ENCODE peak calls at places on chromosomes 11 and 22, in six cellular contexts. S is A549, M is fibroblast of mammary gland, O is omental fat pad, H is H9, P is lower leg skin. W is an unnamed sample.

GRCh38 chr22:23183107-23183698 is 2.9 kb downstream of the BCR start:
- DNase-seq in S (no peak), M (peak; percentile 45), O (no peak), H (peak; percentile 79), P (no peak), W (no peak)

GRCh38 chr22:46738961-46739870 is 1.2 kb upstream of the CERK start:
- DNase-seq in S (peak; percentile 88), M (peak; percentile 56), O (no peak), H (peak; percentile 64), P (peak; percentile 58), W (peak; percentile 16)

GRCh38 chr11:108588287-108588686 is 5.3 kb downstream of the EXPH5 start:
- DNase-seq in S (no peak), M (no peak), O (no peak), H (no peak), P (no peak), W (no peak)

GRCh38 chr22:21762712-21763581 is 27.4 kb upstream of the YPEL1 start:
- DNase-seq in S (no peak), M (no peak), O (no peak), H (no peak), P (no peak), W (no peak)

GRCh38 chr11:16749666-16750065 is 11.2 kb downstream of the C11orf58 start:
- DNase-seq in S (no peak), M (no peak), O (no peak), H (no peak), P (no peak), W (no peak)

GRCh38 chr11:130599073-130599654 is 150.7 kb downstream of the ADAMTS15 start:
- DNase-seq in S (no peak), M (peak; percentile 61), O (peak; percentile 74), H (no peak), P (no peak), W (no peak)

GRCh38 chr11:103529217-103529684 is 420.0 kb downstream of the DYNC2H1 start:
- DNase-seq in S (peak; percentile 8), M (peak; percentile 97), O (no peak), H (no peak), P (no peak), W (no peak)

GRCh38 chr22:37060801-37061610 is 9.5 kb downstream of the KCTD17 start:
- DNase-seq in S (no peak), M (no peak), O (no peak), H (no peak), P (no peak), W (no peak)

GRCh38 chr11:10908215-10908990 is 50.5 kb upstream of the ZBED5 start:
- DNase-seq in S (no peak), M (peak; percentile 91), O (no peak), H (peak; percentile 59), P (no peak), W (peak; percentile 71)

GRCh38 chr11:61513143-61513740 is 4.7 kb downstream of the LRRC10B start:
- DNase-seq in S (no peak), M (no peak), O (no peak), H (no peak), P (no peak), W (no peak)

GRCh38 chr11:113626736-113627135 is 79.4 kb downstream of the TMPRSS5 start:
- DNase-seq in S (no peak), M (no peak), O (no peak), H (no peak), P (no peak), W (no peak)

GRCh38 chr11:45756384-45757010 is 48.5 kb upstream of the SLC35C1 start:
- DNase-seq in S (no peak), M (no peak), O (no peak), H (no peak), P (no peak), W (no peak)

GRCh38 chr11:60950933-60951610 is 904 bp downstream of the SLC15A3 start:
- DNase-seq in S (no peak), M (no peak), O (no peak), H (peak; percentile 59), P (no peak), W (no peak)

GRCh38 chr22:41636467-41636866 is 15.4 kb downstream of the XRCC6 start:
- DNase-seq in S (no peak), M (peak; percentile 73), O (no peak), H (no peak), P (no peak), W (no peak)

GRCh38 chr22:25672685-25673084 is 69.3 kb upstream of the MYO18B start:
- DNase-seq in S (no peak), M (no peak), O (no peak), H (no peak), P (no peak), W (no peak)

GRCh38 chr11:107999759-108000455 is 8.8 kb upstream of the CUL5 start:
- DNase-seq in S (peak; percentile 67), M (peak; percentile 35), O (no peak), H (peak; percentile 85), P (no peak), W (no peak)

GRCh38 chr22:39432361-39432811 is 24.4 kb upstream of the MGAT3 start:
- DNase-seq in S (no peak), M (no peak), O (no peak), H (peak; percentile 25), P (no peak), W (no peak)

GRCh38 chr22:39435616-39436015 is 21.2 kb upstream of the MGAT3 start:
- DNase-seq in S (no peak), M (no peak), O (no peak), H (no peak), P (no peak), W (no peak)

GRCh38 chr22:39433476-39434242 is 23.2 kb upstream of the MGAT3 start:
- DNase-seq in S (no peak), M (no peak), O (no peak), H (no peak), P (no peak), W (no peak)

GRCh38 chr22:39434243-39434653 is 22.6 kb upstream of the MGAT3 start:
- DNase-seq in S (no peak), M (no peak), O (no peak), H (no peak), P (no peak), W (no peak)

GRCh38 chr22:39434721-39435120 is 22.1 kb upstream of the MGAT3 start:
- DNase-seq in S (no peak), M (no peak), O (no peak), H (no peak), P (no peak), W (no peak)
- TF ChIP-seq CTCF in S (no peak), M (no peak), O (no peak), H (no peak), P (no peak), W (no peak)

GRCh38 chr22:20118572-20119020 is 1.6 kb upstream of the TRMT2A start:
- DNase-seq in S (no peak), M (no peak), O (no peak), H (no peak), P (no peak), W (no peak)

GRCh38 chr22:20116376-20116950 is 559 bp downstream of the RANBP1 start:
- DNase-seq in S (no peak), M (no peak), O (no peak), H (no peak), P (no peak), W (no peak)

GRCh38 chr22:20115691-20116375 is at the start of gene RANBP1:
- DNase-seq in S (no peak), M (no peak), O (no peak), H (no peak), P (no peak), W (no peak)

GRCh38 chr22:20117656-20118571 is 888 bp upstream of the TRMT2A start:
- DNase-seq in S (no peak), M (peak; percentile 30), O (no peak), H (no peak), P (no peak), W (no peak)

GRCh38 chr22:20116951-20117645 is at the start of gene TRMT2A:
- DNase-seq in S (peak; percentile 85), M (peak; percentile 97), O (peak; percentile 96), H (peak; percentile 98), P (peak; percentile 97), W (peak; percentile 95)
- TF ChIP-seq CTCF in S (no peak), M (no peak), O (no peak), H (peak; percentile 34), P (no peak), W (no peak)

GRCh38 chr22:50456466-50457234 is 18.2 kb downstream of the SBF1 start:
- DNase-seq in S (no peak), M (no peak), O (no peak), H (peak; percentile 53), P (no peak), W (no peak)
- TF ChIP-seq CTCF in S (peak; percentile 13), M (no peak), O (no peak), H (peak; percentile 61), P (no peak), W (no peak)

DNA sequence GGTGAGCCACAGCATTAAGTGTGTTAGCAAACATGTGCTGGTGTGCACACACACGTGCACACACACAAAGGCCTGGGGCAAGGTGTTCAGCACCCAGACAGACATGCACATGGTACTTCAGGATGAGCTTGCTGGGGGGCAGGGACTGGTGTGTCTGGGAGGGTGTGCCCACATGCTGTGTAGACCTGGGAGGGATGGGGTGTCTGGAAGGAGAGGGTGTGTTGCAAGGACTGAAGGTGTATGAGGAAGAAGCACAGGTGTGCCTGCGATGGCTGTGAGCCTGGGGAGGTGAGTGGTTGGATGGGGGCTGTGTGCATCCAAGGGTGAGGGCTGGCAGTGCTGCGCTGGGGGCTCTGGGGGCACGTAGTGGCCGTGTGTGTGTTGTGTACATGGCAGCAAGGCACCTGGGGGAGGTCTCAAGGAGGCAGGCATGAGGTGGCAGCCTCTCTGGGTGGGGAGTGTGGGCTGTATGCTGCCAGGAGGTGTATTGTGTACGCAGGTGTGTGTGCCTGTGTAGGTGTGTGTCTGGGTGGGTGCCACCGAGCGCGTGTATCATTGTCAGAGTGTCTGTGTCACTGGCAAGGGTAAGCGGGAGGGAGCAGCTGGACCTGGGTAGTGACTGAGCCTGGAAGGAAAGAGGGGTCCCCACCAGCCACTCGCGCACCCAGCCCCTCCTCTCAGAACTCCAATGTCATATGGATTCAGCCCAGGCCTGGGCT is 2.2 kb downstream of the NRXN2 start:
- DNase-seq in S (no peak), M (no peak), O (no peak), H (no peak), P (no peak), W (no peak)
- TF ChIP-seq CTCF in S (no peak), M (no peak), O (no peak), H (no peak), P (no peak), W (no peak)

GRCh38 chr11:34417203-34417602 is 21.5 kb upstream of the CAT start:
- DNase-seq in S (no peak), M (no peak), O (no peak), H (no peak), P (no peak), W (no peak)
- TF ChIP-seq CTCF in S (no peak), M (peak; percentile 6), O (no peak), H (peak; percentile 45), P (no peak), W (no peak)

DNA sequence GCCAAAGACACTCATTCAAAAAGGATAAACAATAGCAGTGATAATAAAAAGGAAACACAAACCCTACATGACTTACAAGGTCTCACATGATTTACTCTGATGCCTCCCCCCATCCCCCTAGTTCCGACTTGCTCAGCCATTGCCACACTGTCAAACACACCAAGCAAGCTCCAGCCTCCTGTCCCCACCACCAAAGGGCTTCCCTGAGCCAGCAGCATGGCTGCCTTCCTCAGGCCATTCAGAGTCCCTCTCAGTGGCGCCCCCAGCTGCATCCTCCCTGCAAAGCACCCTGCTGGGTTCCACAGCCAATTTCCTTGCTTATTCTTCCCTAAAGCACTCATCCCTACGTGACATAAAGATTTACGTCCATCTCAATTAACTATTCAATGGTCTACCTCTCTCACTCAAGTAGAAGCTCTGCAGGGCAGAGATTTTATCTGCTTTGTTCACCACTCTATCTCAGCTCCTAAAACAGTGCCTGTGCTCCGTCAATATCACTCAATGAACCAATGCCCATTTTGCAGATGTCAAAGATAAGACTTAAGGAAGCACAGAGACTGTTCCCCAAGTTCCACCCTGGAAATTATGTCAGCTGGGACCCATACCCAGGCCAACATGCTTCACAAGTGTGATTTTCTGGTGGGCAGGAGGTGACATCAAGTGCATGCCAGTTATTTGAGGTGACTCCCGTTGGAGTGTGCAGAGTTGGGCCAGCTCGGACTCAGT is 106.9 kb downstream of the SYN3 start:
- DNase-seq in S (no peak), M (no peak), O (no peak), H (peak; percentile 37), P (no peak), W (no peak)
- TF ChIP-seq CTCF in S (no peak), M (no peak), O (no peak), H (peak; percentile 65), P (no peak), W (no peak)

W was measured in mesothelial cell of epicardium.